ENCODE peak calls at places on chromosome 7, in seven cellular contexts. D is anterior cingulate cortex; K is skeletal muscle cell; O is right cardiac atrium; Y is stimulated activated CD4-positive, alpha-beta T cell treated with anti-CD3 and anti-CD28 coated beads, Interleukin-2, amount 100 ng/mL, for 48 hours; I is stimulated activated CD8-positive, alpha-beta memory T cell treated with anti-CD3 and anti-CD28 coated beads, Interleukin-4, amount 100 ng/mL, for 24 hours; X is ELR. H is an unnamed sample.

GRCh38 chr7:116525298-116525912 is 569 bp downstream of the CAV1 start:
- DNase-seq in D (no peak), K (no peak), O (peak; percentile 84), Y (no peak), I (no peak), X (peak; percentile 42), H (no peak)

GRCh38 chr7:136000288-136000913 is 23.2 kb upstream of the MTPN start:
- DNase-seq in D (no peak), K (no peak), O (no peak), Y (no peak), I (no peak), X (no peak), H (no peak)

GRCh38 chr7:44639701-44640321 is 33.4 kb downstream of the OGDH start:
- DNase-seq in D (no peak), K (peak; percentile 49), O (no peak), Y (no peak), I (no peak), X (peak; percentile 85), H (peak; percentile 55)

GRCh38 chr7:150409300-150410030 is 30.3 kb downstream of the ZNF775 start:
- DNase-seq in D (no peak), K (no peak), O (no peak), Y (no peak), I (no peak), X (no peak), H (no peak)

GRCh38 chr7:155951554-155952158 is 139.4 kb upstream of the SHH start:
- DNase-seq in D (no peak), K (peak; percentile 71), O (no peak), Y (no peak), I (no peak), X (peak; percentile 49), H (peak; percentile 39)

GRCh38 chr7:2175514-2175913 is 57.2 kb downstream of the MAD1L1 start:
- DNase-seq in D (no peak), K (peak; percentile 92), O (no peak), Y (no peak), I (no peak), X (peak; percentile 96), H (peak; percentile 95)

GRCh38 chr7:50661345-50662058 is 96.3 kb upstream of the DDC start:
- DNase-seq in D (no peak), K (no peak), O (no peak), Y (no peak), I (no peak), X (no peak), H (no peak)

GRCh38 chr7:1665721-1666250 is 4.3 kb upstream of the ELFN1 start:
- DNase-seq in D (no peak), K (no peak), O (peak; percentile 82), Y (no peak), I (no peak), X (peak; percentile 41), H (no peak)

GRCh38 chr7:79461660-79462059 is 8.2 kb upstream of the MAGI2 start:
- DNase-seq in D (no peak), K (no peak), O (no peak), Y (no peak), I (no peak), X (peak; percentile 84), H (peak; percentile 40)

GRCh38 chr7:77913977-77914607 is 115.5 kb downstream of the PHTF2 start:
- DNase-seq in D (no peak), K (no peak), O (no peak), Y (no peak), I (no peak), X (no peak), H (no peak)

GRCh38 chr7:114966156-114966555 is 44.3 kb downstream of the MDFIC start:
- DNase-seq in D (no peak), K (no peak), O (no peak), Y (no peak), I (no peak), X (no peak), H (no peak)

GRCh38 chr7:73345538-73345937 is 17.6 kb downstream of the FKBP6 start:
- DNase-seq in D (no peak), K (no peak), O (no peak), Y (no peak), I (no peak), X (no peak), H (no peak)

GRCh38 chr7:44081266-44081748 is 1.0 kb downstream of the POLM start:
- DNase-seq in D (no peak), K (no peak), O (peak; percentile 33), Y (no peak), I (no peak), X (no peak), H (no peak)

GRCh38 chr7:21497072-21497471 is 45.8 kb upstream of the DNAH11 start:
- DNase-seq in D (no peak), K (no peak), O (no peak), Y (no peak), I (no peak), X (peak; percentile 42), H (no peak)